ENCODE peak calls at places on chromosomes 5 and 9, in four cellular contexts. T, E, P and B are unnamed samples.

GRCh38 chr9:124889006-124889405 is 27.1 kb downstream of the ARPC5L start:
- DNase-seq in P (no peak), T (no peak), E (no peak), B (no peak)

GRCh38 chr5:59038169-59039002 is 455.5 kb downstream of the RAB3C start:
- DNase-seq in T (peak; percentile 21), E (no peak), P (no peak), B (no peak)

GRCh38 chr9:77648458-77649108 is 461 bp upstream of the GNA14 start:
- DNase-seq in E (no peak), P (no peak), T (peak; percentile 75), B (no peak)

GRCh38 chr5:79109527-79110492 is 1.8 kb upstream of the BHMT start:
- DNase-seq in P (peak; percentile 44), T (peak; percentile 64), E (no peak), B (peak; percentile 28)

GRCh38 chr5:1007681-1008450 is 736 bp upstream of the NKD2 start:
- DNase-seq in T (peak; percentile 10), E (no peak), P (no peak), B (no peak)

GRCh38 chr5:93274291-93274690 is 306.7 kb downstream of the NR2F1-AS1 start:
- DNase-seq in T (no peak), E (no peak), P (no peak), B (no peak)

GRCh38 chr9:79485258-79485657 is 86.5 kb upstream of the TLE4 start:
- DNase-seq in T (no peak), E (no peak), P (no peak), B (no peak)

GRCh38 chr5:118310412-118310811 is 677.9 kb downstream of the DTWD2 start:
- DNase-seq in T (no peak), P (no peak), E (no peak), B (no peak)

GRCh38 chr9:126481862-126482261 is 131.9 kb upstream of the LMX1B start:
- DNase-seq in E (no peak), P (no peak), T (no peak), B (no peak)
- TF ChIP-seq CREM in E (no peak), P (no peak), T (no peak), B (no peak)

DNA sequence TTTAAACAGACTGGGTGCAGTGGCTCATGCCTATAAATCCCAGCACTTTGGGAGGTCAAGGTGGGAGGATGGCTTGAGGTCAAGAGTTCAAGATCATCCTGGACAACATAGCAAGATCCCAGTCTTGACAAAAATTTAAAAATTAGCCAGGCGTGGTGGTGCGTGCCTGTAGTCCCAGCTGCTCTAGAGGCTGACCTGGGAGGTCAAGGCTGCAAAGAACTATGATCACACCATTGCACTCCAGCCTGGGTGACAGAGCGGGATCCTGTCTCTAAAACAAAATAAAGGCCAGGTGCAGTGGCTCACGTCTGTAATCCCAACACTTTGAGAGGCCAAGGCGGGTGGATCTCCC is 125.6 kb downstream of the MYO10 start:
- DNase-seq in T (no peak), P (no peak), E (no peak), B (no peak)
- TF ChIP-seq CREM in T (no peak), P (no peak), E (no peak), B (no peak)

GRCh38 chr5:160158087-160158486 is 38.8 kb upstream of the PWWP2A start:
- DNase-seq in E (no peak), P (no peak), T (peak; percentile 23), B (no peak)

GRCh38 chr5:160152287-160152686 is 33.0 kb upstream of the PWWP2A start:
- DNase-seq in T (no peak), P (no peak), E (no peak), B (no peak)

GRCh38 chr5:160150381-160150780 is 31.1 kb upstream of the PWWP2A start:
- DNase-seq in T (no peak), E (no peak), P (no peak), B (no peak)

GRCh38 chr5:160152901-160153300 is 33.7 kb upstream of the PWWP2A start:
- DNase-seq in E (no peak), P (no peak), T (no peak), B (no peak)

DNA sequence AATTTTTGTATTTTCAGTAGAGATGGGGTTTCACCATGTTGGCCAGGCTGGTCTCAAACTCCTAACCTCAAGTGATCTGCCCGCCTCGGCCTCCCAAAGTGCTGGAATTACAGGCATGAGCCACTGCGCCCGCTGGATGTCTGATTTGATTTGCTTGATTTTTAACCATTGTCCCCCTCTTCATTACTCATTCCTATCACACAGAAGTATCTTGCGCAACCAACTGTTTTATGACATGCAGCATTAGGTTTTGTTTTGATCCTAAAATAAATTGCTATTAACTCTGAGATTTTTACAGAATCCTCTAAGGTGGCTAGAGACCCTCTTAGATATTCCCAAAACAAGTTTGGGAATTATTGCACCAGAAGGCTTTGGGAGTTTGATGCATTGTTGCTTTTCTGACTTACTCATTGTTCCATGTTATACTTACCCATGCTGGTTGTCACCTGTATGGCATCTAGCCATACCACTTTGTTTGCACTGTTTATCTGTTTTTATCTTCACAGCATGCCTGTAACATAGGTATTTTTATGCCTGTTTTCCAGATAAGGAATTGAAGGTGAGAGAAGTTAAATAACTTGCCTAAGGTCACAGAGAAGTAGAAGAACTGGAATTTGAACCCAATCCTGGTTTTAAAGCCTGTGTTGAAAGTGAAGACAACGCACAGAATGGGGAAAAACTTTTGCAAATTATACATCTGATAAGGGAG is 35.9 kb upstream of the PWWP2A start:
- DNase-seq in T (no peak), E (no peak), P (no peak), B (no peak)
- TF ChIP-seq CREM in T (no peak), E (no peak), P (no peak), B (no peak)

DNA sequence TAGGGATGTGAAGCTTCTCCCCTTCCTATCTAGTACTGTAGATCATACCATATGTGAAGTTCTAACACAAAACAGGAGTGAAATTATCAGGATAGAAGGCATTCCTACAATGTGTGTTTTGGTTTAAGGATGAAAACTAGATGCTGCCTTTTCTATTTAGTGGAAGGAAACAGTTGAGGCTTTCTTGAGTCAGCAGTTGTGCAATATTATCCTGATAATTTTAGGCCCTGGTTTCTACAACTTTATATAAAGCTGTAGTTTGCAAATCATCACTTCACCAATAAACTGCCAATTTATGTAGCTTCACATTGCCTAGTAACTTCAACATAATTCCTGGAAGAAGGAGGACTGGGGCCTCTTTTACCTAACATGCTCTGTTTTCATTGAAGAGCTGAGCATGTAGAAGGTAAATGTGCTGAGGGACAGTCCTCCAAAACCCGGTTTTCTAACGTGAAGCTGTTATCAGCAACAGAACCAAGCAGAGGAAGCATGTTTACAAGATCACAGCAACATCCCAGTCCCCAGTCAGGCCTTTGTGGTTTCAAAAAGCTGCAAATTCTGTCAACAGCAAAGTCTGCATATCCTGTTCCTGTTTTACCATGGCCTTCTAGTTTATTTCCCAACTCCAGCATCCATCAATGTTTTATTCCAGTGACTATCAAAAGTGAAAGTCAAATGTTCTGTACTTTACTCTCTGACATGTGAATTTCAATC is 513.4 kb upstream of the MEF2C start:
- DNase-seq in T (no peak), P (no peak), E (peak; percentile 57), B (no peak)
- TF ChIP-seq CREM in T (no peak), P (no peak), E (no peak), B (no peak)

DNA sequence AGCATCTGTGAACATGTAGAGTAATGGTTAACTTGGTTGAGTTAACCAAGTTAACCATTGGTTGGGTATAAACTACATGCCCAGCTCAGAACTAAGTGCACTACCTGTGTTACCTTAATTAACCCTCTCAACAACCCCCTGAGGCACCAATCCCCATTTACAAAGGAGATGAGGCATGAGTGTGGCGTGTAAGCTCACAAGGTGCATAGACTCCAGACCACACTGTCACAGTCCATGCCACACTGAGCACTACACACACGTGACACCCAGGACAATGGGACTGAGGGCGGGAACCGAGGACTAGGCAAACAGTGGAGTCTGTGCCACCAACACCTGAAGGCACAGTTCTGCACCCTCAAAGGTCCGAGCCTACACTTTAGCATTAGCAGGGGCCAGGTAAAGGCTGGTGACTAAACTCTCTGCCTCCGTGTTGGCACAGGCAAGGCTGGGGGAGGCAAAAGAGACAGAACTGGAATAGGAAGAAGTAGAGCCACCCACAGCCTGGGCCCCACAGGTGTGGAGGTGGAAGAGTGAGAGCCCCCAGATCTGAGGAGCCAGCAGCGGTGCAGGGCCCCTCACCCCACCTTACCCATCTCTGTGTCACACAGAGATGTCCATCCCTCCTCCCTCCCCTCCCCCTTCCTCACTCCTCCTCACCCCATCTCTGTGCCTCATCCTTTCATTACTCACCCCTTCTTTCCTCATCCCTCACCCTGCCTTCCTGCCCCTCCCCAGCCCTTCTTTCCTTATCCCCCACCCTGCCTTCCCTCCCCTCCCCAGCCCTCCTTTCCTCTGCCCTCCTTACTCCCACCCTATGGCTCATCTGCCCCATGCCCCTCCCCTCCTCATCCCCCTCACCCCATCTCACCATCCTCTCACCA is 2.1 kb upstream of the DNAJB5 start:
- DNase-seq in T (no peak), E (no peak), P (no peak), B (no peak)
- TF ChIP-seq CREM in T (no peak), E (no peak), P (no peak), B (no peak)

GRCh38 chr9:110626109-110626829 is 42.3 kb upstream of the MUSK start:
- DNase-seq in T (no peak), E (peak; percentile 51), P (no peak), B (no peak)
- TF ChIP-seq CREM in T (no peak), E (peak; percentile 81), P (no peak), B (no peak)

GRCh38 chr5:175728316-175728715 is 70.4 kb downstream of the HRH2 start:
- DNase-seq in E (no peak), P (no peak), T (no peak), B (no peak)

GRCh38 chr5:175731172-175731571 is 73.3 kb downstream of the HRH2 start:
- DNase-seq in E (no peak), T (no peak), P (no peak), B (no peak)

GRCh38 chr5:175731756-175732465 is 74.0 kb downstream of the HRH2 start:
- DNase-seq in P (no peak), E (no peak), T (no peak), B (no peak)

GRCh38 chr5:175728885-175729828 is 71.3 kb downstream of the HRH2 start:
- DNase-seq in T (peak; percentile 71), P (peak; percentile 18), E (no peak), B (no peak)

GRCh38 chr5:175729829-175730277 is 72.0 kb downstream of the HRH2 start:
- DNase-seq in T (peak; percentile 100), E (peak; percentile 20), P (peak; percentile 93), B (peak; percentile 83)
- TF ChIP-seq CREM in T (no peak), E (no peak), P (no peak), B (no peak)

GRCh38 chr5:16725575-16725974 is 108.8 kb upstream of the RETREG1 start:
- DNase-seq in T (no peak), E (no peak), P (no peak), B (no peak)

GRCh38 chr5:16726538-16726946 is 109.7 kb upstream of the RETREG1 start:
- DNase-seq in P (no peak), T (no peak), E (peak; percentile 12), B (no peak)

GRCh38 chr5:16723821-16724220 is 107.0 kb upstream of the RETREG1 start:
- DNase-seq in P (no peak), T (no peak), E (no peak), B (no peak)

GRCh38 chr5:16733597-16733996 is 116.8 kb upstream of the RETREG1 start:
- DNase-seq in T (peak; percentile 65), P (no peak), E (no peak), B (no peak)

DNA sequence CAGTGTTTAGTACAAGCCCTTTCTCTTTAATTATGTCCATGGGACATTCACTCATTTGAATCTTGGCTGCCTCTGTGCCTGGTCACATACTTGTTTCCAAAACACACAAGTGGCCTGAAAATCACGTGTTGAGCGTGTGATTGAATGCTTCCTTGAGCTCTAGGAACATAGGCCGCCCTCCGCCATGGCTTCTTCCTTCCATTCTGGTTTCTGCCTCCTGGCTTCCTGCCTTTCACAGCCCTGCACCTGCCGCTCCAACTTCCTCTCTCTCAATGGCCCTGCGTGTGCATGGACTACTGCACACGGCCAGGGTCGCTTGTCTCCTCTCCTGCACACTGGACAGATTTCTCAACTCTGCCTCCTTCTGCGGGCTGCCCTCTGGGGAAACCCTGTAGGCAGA is 111.1 kb upstream of the RETREG1 start:
- DNase-seq in P (no peak), T (no peak), E (no peak), B (no peak)
- TF ChIP-seq CREM in P (no peak), T (no peak), E (no peak), B (no peak)

GRCh38 chr9:111900934-111901612 is 4.5 kb downstream of the UGCG start:
- DNase-seq in P (no peak), T (no peak), E (no peak), B (no peak)
- TF ChIP-seq CREM in P (peak; percentile 26), T (no peak), E (no peak), B (no peak)